ENCODE peak calls at places on chromosomes 4 and X, in five cellular contexts. P is K562, D is H1, Z is HCT116, T is GM12878. C is an unnamed sample.
A peak's percentile ranks its signal among the peaks of the same experiment; 100 is the strongest.

GRCh38 chr4:117455088-117455487 is 369.7 kb upstream of the TRAM1L1 start:
- DNase-seq in D (no peak), Z (no peak), T (no peak), P (no peak), C (no peak)

GRCh38 chrX:48466696-48467095 is 3.4 kb downstream of the SLC38A5 start:
- DNase-seq in T (no peak), D (no peak), Z (no peak), P (peak; percentile 43), C (no peak)

GRCh38 chrX:17291141-17291900 is 83.7 kb upstream of the NHS start:
- DNase-seq in T (no peak), P (no peak), Z (no peak), D (no peak), C (no peak)

GRCh38 chr4:122728781-122729330 is 3.6 kb upstream of the BBS12 start:
- DNase-seq in T (no peak), P (no peak), Z (no peak), D (no peak), C (no peak)

GRCh38 chrX:3648084-3648483 is 65.4 kb downstream of the PRKX start:
- DNase-seq in D (no peak), T (no peak), P (no peak), Z (no peak), C (no peak)

GRCh38 chrX:49064303-49064702 is 5.5 kb downstream of the CCDC120 start:
- DNase-seq in P (no peak), D (no peak), T (no peak), Z (no peak), C (no peak)

GRCh38 chrX:153934473-153935325 is at the start of gene NAA10:
- DNase-seq in D (no peak), Z (no peak), T (no peak), P (peak; percentile 94), C (peak; percentile 32)

GRCh38 chrX:121642415-121642814 is 595.0 kb downstream of the GLUD2 start:
- DNase-seq in Z (no peak), D (no peak), P (no peak), T (no peak), C (no peak)

GRCh38 chr4:87391783-87392054 is 731 bp upstream of the HSD17B11 start:
- DNase-seq in T (no peak), P (no peak), Z (no peak), D (no peak), C (no peak)

GRCh38 chr4:90357117-90357710 is 230.0 kb downstream of the CCSER1 start:
- DNase-seq in P (peak; percentile 2), D (no peak), Z (peak; percentile 74), T (no peak), C (peak; percentile 45)

GRCh38 chr4:38141808-38142500 is 181.8 kb downstream of the PTTG2 start:
- DNase-seq in P (no peak), Z (no peak), T (no peak), D (no peak), C (no peak)

GRCh38 chrX:78997870-78998558 is 52.8 kb downstream of the P2RY10 start:
- DNase-seq in Z (no peak), D (no peak), T (no peak), P (no peak), C (no peak)

GRCh38 chrX:5113128-5113527 is 1115.5 kb downstream of the NLGN4X start:
- DNase-seq in D (no peak), Z (no peak), T (no peak), P (peak; percentile 1), C (no peak)

GRCh38 chr4:70601422-70602039 is 9.5 kb downstream of the AMBN start:
- DNase-seq in D (peak; percentile 57), P (peak; percentile 30), Z (peak; percentile 79), T (peak; percentile 34), C (peak; percentile 62)

GRCh38 chr4:184645904-184646610 is 3.2 kb downstream of the CASP3 start:
- DNase-seq in Z (no peak), D (no peak), T (no peak), P (no peak), C (no peak)

GRCh38 chr4:80454040-80454439 is 118.5 kb downstream of the CFAP299 start:
- DNase-seq in T (no peak), D (no peak), P (no peak), Z (peak; percentile 2), C (no peak)

GRCh38 chr4:2830632-2831610 is 12.7 kb upstream of the ADD1 start:
- DNase-seq in P (no peak), Z (no peak), D (no peak), T (no peak), C (no peak)

GRCh38 chr4:35250771-35251170 is 993.5 kb downstream of the ARAP2 start:
- DNase-seq in T (no peak), D (no peak), P (no peak), Z (no peak), C (no peak)

GRCh38 chrX:114462266-114462665 is 121.6 kb upstream of the HTR2C start:
- DNase-seq in T (no peak), Z (no peak), P (no peak), D (no peak), C (no peak)

GRCh38 chr4:24560770-24561415 is 23.5 kb downstream of the DHX15 start:
- DNase-seq in P (no peak), D (no peak), Z (no peak), T (no peak), C (no peak)

GRCh38 chr4:152956650-152957436 is 20.7 kb downstream of the FHDC1 start:
- DNase-seq in T (no peak), P (peak; percentile 50), Z (no peak), D (no peak), C (peak; percentile 18)

GRCh38 chrX:107710617-107711391 is 64.8 kb downstream of the TSC22D3 start:
- DNase-seq in P (peak; percentile 69), T (peak; percentile 87), Z (peak; percentile 33), D (no peak), C (peak; percentile 43)

GRCh38 chrX:71184803-71185495 is 38.1 kb upstream of the GJB1 start:
- DNase-seq in Z (no peak), T (no peak), D (no peak), P (no peak), C (no peak)

GRCh38 chr4:53240573-53240972 is 125.3 kb downstream of the SCFD2 start:
- DNase-seq in D (no peak), T (no peak), P (no peak), Z (no peak), C (no peak)

GRCh38 chr4:130640583-130640982 is 1544.6 kb downstream of the C4orf33 start:
- DNase-seq in P (no peak), Z (no peak), T (no peak), D (no peak), C (no peak)

GRCh38 chrX:150690126-150690525 is 3.1 kb upstream of the MTMR1 start:
- DNase-seq in T (no peak), P (no peak), D (no peak), Z (peak; percentile 39), C (no peak)

GRCh38 chr4:81214518-81215218 is 354 bp downstream of the PRKG2 start:
- DNase-seq in Z (no peak), P (no peak), T (no peak), D (no peak), C (no peak)

GRCh38 chr4:36215627-36216026 is 28.7 kb downstream of the ARAP2 start:
- DNase-seq in T (no peak), Z (no peak), P (no peak), D (no peak), C (no peak)

GRCh38 chr4:11105715-11106114 is 323.0 kb downstream of the HS3ST1 start:
- DNase-seq in P (no peak), T (no peak), Z (no peak), D (no peak), C (no peak)

GRCh38 chr4:158823461-158823873 is 54.6 kb downstream of the FNIP2 start:
- DNase-seq in D (no peak), P (no peak), Z (no peak), T (no peak), C (no peak)

GRCh38 chr4:20326977-20327376 is 75.3 kb downstream of the SLIT2 start:
- DNase-seq in D (no peak), P (no peak), T (no peak), Z (no peak), C (no peak)

GRCh38 chr4:20326460-20326859 is 74.8 kb downstream of the SLIT2 start:
- DNase-seq in D (no peak), T (no peak), Z (no peak), P (no peak), C (no peak)

GRCh38 chr4:20327808-20328207 is 76.1 kb downstream of the SLIT2 start:
- DNase-seq in T (no peak), Z (no peak), P (no peak), D (no peak), C (no peak)

GRCh38 chr4:20320232-20320631 is 68.5 kb downstream of the SLIT2 start:
- DNase-seq in Z (no peak), D (no peak), T (no peak), P (no peak), C (no peak)

GRCh38 chr4:20323991-20324390 is 72.3 kb downstream of the SLIT2 start:
- DNase-seq in P (no peak), T (no peak), D (no peak), Z (no peak), C (no peak)
- TF ChIP-seq SRF in P (no peak), T (no peak), D (no peak), Z (no peak), C (no peak)

GRCh38 chrX:20965270-20966044 is 408.8 kb upstream of the CNKSR2 start:
- DNase-seq in Z (no peak), D (no peak), T (no peak), P (no peak), C (no peak)
- TF ChIP-seq SRF in Z (no peak), D (no peak), T (no peak), P (no peak), C (no peak)

DNA sequence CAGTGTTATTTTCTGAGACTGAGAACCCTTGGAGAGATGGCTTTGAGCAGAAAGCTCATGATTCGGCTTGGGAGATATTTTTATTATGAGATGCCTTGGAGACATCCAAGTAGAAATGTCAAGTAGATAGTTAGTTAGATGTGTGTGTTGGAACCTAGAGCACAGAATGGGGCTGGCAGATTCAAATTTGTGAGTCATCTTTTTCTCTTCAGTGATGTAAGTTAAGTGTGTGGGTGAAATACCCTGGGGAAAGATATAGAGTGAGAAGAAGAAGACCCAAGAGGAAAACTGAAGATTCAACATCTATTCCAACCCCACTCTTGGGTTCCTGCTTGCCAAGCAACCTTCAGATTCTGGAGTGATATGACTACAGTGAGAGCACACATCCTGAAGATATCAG is 580.8 kb upstream of the AMOT start:
- DNase-seq in P (no peak), T (no peak), D (no peak), Z (no peak), C (no peak)
- TF ChIP-seq SRF in P (no peak), T (no peak), D (no peak), Z (no peak), C (no peak)

DNA sequence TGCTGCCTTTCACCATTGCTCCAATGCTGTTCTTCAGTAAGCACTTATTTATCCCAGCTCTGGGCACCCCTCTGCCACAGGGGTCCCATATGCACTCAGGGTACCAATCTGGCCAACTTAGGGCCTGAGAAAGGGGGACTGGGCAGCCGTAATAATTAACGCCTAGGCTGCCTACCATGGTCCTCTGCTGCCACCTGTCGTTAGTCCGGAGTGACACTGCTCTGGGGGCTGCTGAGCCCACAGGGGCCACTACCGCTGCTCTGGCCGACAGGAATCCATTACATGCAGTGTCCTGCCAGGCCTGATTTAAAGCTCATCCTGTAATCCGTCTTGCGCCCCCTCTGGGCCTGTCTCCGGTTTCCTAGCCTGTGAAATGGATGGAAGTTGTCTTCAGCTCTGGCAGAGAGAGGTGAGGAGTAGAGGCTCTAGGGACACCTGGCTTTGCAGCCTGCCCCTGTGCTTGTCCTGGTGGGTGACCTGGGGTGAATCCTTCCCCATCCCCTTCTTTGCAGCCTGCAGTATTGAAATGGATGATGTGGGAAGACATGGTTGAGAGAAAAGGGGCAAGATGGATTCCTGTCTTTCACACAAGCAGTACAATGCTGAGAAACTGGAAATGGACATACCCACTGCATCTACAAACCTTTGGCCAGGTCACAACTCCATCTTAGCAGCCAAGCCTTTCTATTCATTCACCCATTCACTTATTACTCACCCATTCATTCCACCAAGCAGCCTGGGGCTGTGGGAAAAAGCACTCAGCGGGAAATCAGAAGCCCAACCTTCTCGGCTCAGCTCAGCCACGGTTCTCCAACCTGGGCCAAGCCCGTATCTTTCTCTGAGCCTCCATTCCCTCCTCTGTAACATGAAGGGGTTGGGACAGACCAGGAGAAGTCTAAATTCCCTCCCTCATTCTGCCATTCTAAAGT is 116.3 kb upstream of the NALF2 start:
- DNase-seq in T (no peak), Z (peak; percentile 31), P (peak; percentile 60), D (peak; percentile 57), C (peak; percentile 45)
- TF ChIP-seq SRF in T (no peak), Z (no peak), P (no peak), D (no peak), C (no peak)